ENCODE peak calls at places on chromosome 12, in four cellular contexts. C is osteocyte, D is NCI-H2029, T is NCI-H345. U is an unnamed sample.

GRCh38 chr12:20985399-20985798 is 145.6 kb upstream of the SLCO1B1 start:
- DNase-seq in T (no peak), D (no peak), C (no peak), U (no peak)

GRCh38 chr12:61250303-61250702 is 1009.9 kb upstream of the USP15 start:
- DNase-seq in D (no peak), C (no peak), T (no peak), U (no peak)

GRCh38 chr12:112809684-112810083 is 18.1 kb downstream of the RPH3A start:
- DNase-seq in C (no peak), D (no peak), T (no peak), U (no peak)

GRCh38 chr12:19771858-19772257 is 332.6 kb downstream of the AEBP2 start:
- DNase-seq in C (no peak), D (no peak), T (no peak), U (no peak)

GRCh38 chr12:15956010-15956409 is 44.9 kb downstream of the DERA start:
- DNase-seq in D (no peak), T (no peak), C (no peak), U (no peak)

GRCh38 chr12:47394070-47394469 is 311.8 kb downstream of the RPAP3 start:
- DNase-seq in T (no peak), C (no peak), D (no peak), U (no peak)

GRCh38 chr12:88247241-88247643 is 105.1 kb downstream of the TMTC3 start:
- DNase-seq in C (no peak), D (no peak), T (no peak), U (no peak)

GRCh38 chr12:105461276-105461975 is 130.9 kb downstream of the C12orf75 start:
- DNase-seq in C (no peak), T (no peak), D (no peak), U (no peak)

GRCh38 chr12:54444202-54444601 is 25.1 kb upstream of the ITGA5 start:
- DNase-seq in D (peak), T (no peak), C (no peak), U (no peak)

GRCh38 chr12:96247567-96247962 is 53.4 kb downstream of the ELK3 start:
- DNase-seq in C (no peak), T (no peak), D (no peak), U (peak)

GRCh38 chr12:9079082-9079481 is 36.6 kb downstream of the A2M start:
- DNase-seq in D (no peak), T (no peak), C (no peak), U (no peak)

GRCh38 chr12:9389796-9390195 is 181.6 kb upstream of the PZP start:
- DNase-seq in T (no peak), D (no peak), C (no peak), U (no peak)

GRCh38 chr12:272942-273906 is 10.6 kb upstream of the SLC6A13 start:
- DNase-seq in D (no peak), T (no peak), C (no peak), U (no peak)

GRCh38 chr12:108382437-108382801 is 43.3 kb upstream of the CMKLR1 start:
- DNase-seq in T (no peak), D (no peak), C (no peak), U (no peak)

GRCh38 chr12:95630496-95630895 is 79.2 kb upstream of the USP44 start:
- DNase-seq in T (no peak), C (no peak), D (no peak), U (no peak)

GRCh38 chr12:106918746-106919145 is 37.0 kb upstream of the TMEM263 start:
- DNase-seq in D (peak), T (peak), C (no peak), U (no peak)

GRCh38 chr12:96502477-96502876 is 13.1 kb downstream of the CFAP54 start:
- DNase-seq in D (no peak), T (no peak), C (no peak), U (peak)

GRCh38 chr12:53941187-53941586 is 2.6 kb downstream of the HOXC13 start:
- DNase-seq in C (peak), D (no peak), T (no peak), U (no peak)

GRCh38 chr12:88854260-88854659 is 274.0 kb upstream of the KITLG start:
- DNase-seq in C (no peak), T (no peak), D (no peak), U (no peak)

GRCh38 chr12:102950950-102951490 is 6.5 kb upstream of the ASCL1 start:
- DNase-seq in C (no peak), T (peak), D (peak), U (no peak)

GRCh38 chr12:117850048-117850447 is 118.7 kb downstream of the KSR2 start:
- DNase-seq in T (peak), C (no peak), D (no peak), U (no peak)

GRCh38 chr12:111596985-111597730 is 2.0 kb downstream of the ATXN2 start:
- DNase-seq in C (no peak), D (peak), T (peak), U (peak)

GRCh38 chr12:108214486-108214885 is 85.4 kb downstream of the WSCD2 start:
- DNase-seq in T (no peak), C (no peak), D (no peak), U (no peak)

GRCh38 chr12:26833692-26834168 is 736 bp upstream of the ITPR2 start:
- DNase-seq in D (peak), C (no peak), T (no peak), U (peak)

GRCh38 chr12:33223956-33224355 is 215.7 kb downstream of the SYT10 start:
- DNase-seq in T (no peak), D (no peak), C (no peak), U (no peak)

GRCh38 chr12:63841611-63842010 is 2.9 kb upstream of the SRGAP1 start:
- DNase-seq in T (no peak), C (no peak), D (no peak), U (no peak)

GRCh38 chr12:6996040-6996441 is 22.2 kb downstream of the LPCAT3 start:
- DNase-seq in T (no peak), C (peak), D (no peak), U (no peak)

GRCh38 chr12:104188534-104188933 is 27.0 kb upstream of the TXNRD1 start:
- DNase-seq in T (no peak), C (no peak), D (no peak), U (no peak)

GRCh38 chr12:10247659-10248058 is 35.0 kb downstream of the GABARAPL1 start:
- DNase-seq in C (no peak), D (no peak), T (no peak), U (no peak)

GRCh38 chr12:46983393-46983793 is 96.0 kb upstream of the PCED1B start:
- DNase-seq in C (no peak), D (no peak), T (no peak), U (no peak)

U was measured in stimulated activated naive B cell treated with anti-CD40 and anti-IgM and Interleukin-4, amounts not matched to agents 10 μg/mL and 1 μg/mL and 100 μg/mL, for 72 hours.